ENCODE peak calls at places on chromosomes 16 and 17, in seven cellular contexts. P is right atrium auricular region; I is natural killer cell treated with Interleukin-12 subunit alpha and Interleukin-12 subunit beta and Interleukin-15 and Interleukin-18, amount 100 ng/mL, for 72 hours; W is neuronal stem cell; R is stimulated activated CD4-positive, alpha-beta T cell treated with anti-CD3 and anti-CD28 coated beads, Interleukin-1b, Interleukin-23, amount 100 ng/mL, for 24 hours; A is caudate nucleus; D is iris pigment epithelial cell. Z is an unnamed sample.

GRCh38 chr17:17682293-17682736 is 1.1 kb downstream of the RAI1 start:
- DNase-seq in P (no peak), I (peak), W (no peak), R (no peak), A (no peak), D (peak), Z (no peak)

GRCh38 chr16:2977440-2977839 is 2.8 kb downstream of the PKMYT1 start:
- DNase-seq in P (no peak), I (no peak), W (no peak), R (no peak), A (peak), D (no peak), Z (no peak)

GRCh38 chr16:49014300-49015188 is 267.1 kb downstream of the CBLN1 start:
- DNase-seq in P (no peak), I (no peak), W (no peak), R (no peak), A (no peak), D (no peak), Z (no peak)

GRCh38 chr17:74080936-74081335 is 122.5 kb upstream of the RPL38 start:
- DNase-seq in P (no peak), I (no peak), W (no peak), R (no peak), A (no peak), D (no peak), Z (no peak)

GRCh38 chr17:42720996-42721583 is 23.8 kb downstream of the EZH1 start:
- DNase-seq in P (no peak), I (no peak), W (peak), R (no peak), A (no peak), D (peak), Z (peak)

GRCh38 chr16:4615389-4616046 is 830 bp upstream of the UBALD1 start:
- DNase-seq in P (no peak), I (no peak), W (no peak), R (no peak), A (no peak), D (no peak), Z (no peak)

GRCh38 chr16:76277099-76278030 is at the start of gene CNTNAP4:
- DNase-seq in P (no peak), I (no peak), W (no peak), R (no peak), A (peak), D (no peak), Z (peak)

GRCh38 chr17:58319181-58320162 is 9.1 kb downstream of the TSPOAP1 start:
- DNase-seq in P (no peak), I (peak), W (no peak), R (no peak), A (no peak), D (no peak), Z (no peak)

GRCh38 chr16:2770057-2770780 is 6.9 kb downstream of the ELOB start:
- DNase-seq in P (no peak), I (no peak), W (no peak), R (no peak), A (no peak), D (no peak), Z (peak)

GRCh38 chr17:28953444-28954118 is 2.3 kb upstream of the PHF12 start:
- DNase-seq in P (no peak), I (no peak), W (peak), R (peak), A (peak), D (peak), Z (peak)

GRCh38 chr16:57191056-57191536 is 5.0 kb downstream of the RSPRY1 start:
- DNase-seq in P (no peak), I (no peak), W (no peak), R (no peak), A (no peak), D (peak), Z (no peak)

GRCh38 chr16:14198603-14199002 is 127.5 kb downstream of the MRTFB start:
- DNase-seq in P (no peak), I (no peak), W (no peak), R (no peak), A (no peak), D (no peak), Z (no peak)

GRCh38 chr17:2701996-2702741 is 9.4 kb downstream of the CLUH start:
- DNase-seq in P (no peak), I (no peak), W (no peak), R (no peak), A (no peak), D (no peak), Z (no peak)

GRCh38 chr16:19783847-19784736 is 66.0 kb downstream of the IQCK start:
- DNase-seq in P (no peak), I (no peak), W (no peak), R (no peak), A (no peak), D (no peak), Z (no peak)

GRCh38 chr17:41082565-41083136 is 1.3 kb upstream of the KRTAP4-7 start:
- DNase-seq in P (no peak), I (no peak), W (no peak), R (no peak), A (no peak), D (no peak), Z (no peak)

GRCh38 chr16:57918444-57918843 is 52.5 kb downstream of the CNGB1 start:
- DNase-seq in P (no peak), I (no peak), W (no peak), R (no peak), A (no peak), D (no peak), Z (no peak)

Z was measured in WERI-Rb-1.